ENCODE peak calls at places on chromosomes 16 and 17, in five cellular contexts. M, X, P, B and I are unnamed samples.

GRCh38 chr16:54067317-54068065 is 219.1 kb downstream of the IRX3 start:
- DNase-seq in B (no peak), X (no peak), M (no peak), P (no peak), I (no peak)

GRCh38 chr16:69307091-69307490 is 4.1 kb upstream of the VPS4A start:
- DNase-seq in X (no peak), P (no peak), M (no peak), B (no peak), I (no peak)

GRCh38 chr16:85819711-85820110 is 20.2 kb downstream of the COX4I1 start:
- DNase-seq in P (no peak), M (no peak), B (no peak), X (no peak), I (no peak)

GRCh38 chr16:526181-527014 is 1.1 kb upstream of the CAPN15 start:
- DNase-seq in M (peak; percentile 52), B (no peak), X (no peak), P (peak; percentile 35), I (no peak)

GRCh38 chr16:2527784-2528100 is 3.5 kb downstream of the CEMP1 start:
- DNase-seq in P (no peak), B (no peak), M (no peak), X (no peak), I (no peak)

GRCh38 chr17:13833921-13834320 is 232.2 kb upstream of the HS3ST3A1 start:
- DNase-seq in P (no peak), B (no peak), X (no peak), M (no peak), I (no peak)

GRCh38 chr17:9513266-9513665 is 62.4 kb downstream of the STX8 start:
- DNase-seq in B (no peak), X (no peak), M (no peak), P (no peak), I (no peak)

GRCh38 chr17:82083533-82084359 is 14.3 kb downstream of the FASN start:
- DNase-seq in P (no peak), M (no peak), X (no peak), B (no peak), I (no peak)

GRCh38 chr17:46851029-46851741 is at the start of gene WNT9B:
- DNase-seq in M (no peak), P (peak; percentile 53), X (no peak), B (peak; percentile 54), I (peak; percentile 45)

GRCh38 chr17:82630212-82630611 is 18.0 kb downstream of the WDR45B start:
- DNase-seq in M (no peak), P (no peak), X (no peak), B (no peak), I (no peak)

GRCh38 chr16:49353650-49354049 is 20.0 kb upstream of the C16orf78 start:
- DNase-seq in B (no peak), X (no peak), M (no peak), P (no peak), I (no peak)

GRCh38 chr16:49354991-49355390 is 18.6 kb upstream of the C16orf78 start:
- DNase-seq in P (no peak), X (no peak), M (no peak), B (no peak), I (no peak)

GRCh38 chr16:49354101-49354500 is 19.5 kb upstream of the C16orf78 start:
- DNase-seq in M (no peak), P (no peak), B (no peak), X (no peak), I (no peak)

GRCh38 chr16:49351119-49351518 is 22.5 kb upstream of the C16orf78 start:
- DNase-seq in B (no peak), M (no peak), X (no peak), P (no peak), I (no peak)

GRCh38 chr16:49352923-49353322 is 20.7 kb upstream of the C16orf78 start:
- DNase-seq in X (no peak), M (no peak), B (no peak), P (no peak), I (no peak)
- TF ChIP-seq CTCF in X (no peak), M (no peak), B (no peak), P (peak; percentile 55), I (peak; percentile 9)

DNA sequence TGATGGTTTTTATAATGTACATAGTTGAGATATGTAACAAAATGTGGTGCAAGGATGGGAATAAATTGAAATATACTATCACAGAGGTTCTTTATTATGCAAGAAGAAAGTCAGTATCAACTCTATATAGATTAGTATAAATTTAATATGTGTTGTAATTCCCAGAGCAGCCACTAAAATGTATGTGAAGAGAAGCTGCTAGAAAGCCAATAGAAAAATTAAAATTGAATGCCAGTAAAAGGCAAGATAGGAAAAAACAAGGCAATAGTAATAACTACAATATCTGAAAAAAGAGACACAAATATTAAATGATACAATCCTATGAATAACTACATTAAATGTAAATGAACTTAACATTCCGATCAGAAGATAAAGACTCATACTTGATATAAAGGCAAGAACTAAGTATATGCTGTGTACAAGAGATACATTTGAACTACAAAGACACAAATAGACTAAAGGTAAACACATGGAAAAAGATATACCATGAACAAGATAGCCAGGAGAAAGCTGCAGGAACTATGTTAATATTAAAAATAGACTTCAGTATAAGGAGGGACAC is 92.0 kb downstream of the ABCA8 start:
- DNase-seq in M (no peak), X (no peak), B (no peak), P (no peak), I (no peak)
- TF ChIP-seq CTCF in M (no peak), X (no peak), B (no peak), P (no peak), I (no peak)

DNA sequence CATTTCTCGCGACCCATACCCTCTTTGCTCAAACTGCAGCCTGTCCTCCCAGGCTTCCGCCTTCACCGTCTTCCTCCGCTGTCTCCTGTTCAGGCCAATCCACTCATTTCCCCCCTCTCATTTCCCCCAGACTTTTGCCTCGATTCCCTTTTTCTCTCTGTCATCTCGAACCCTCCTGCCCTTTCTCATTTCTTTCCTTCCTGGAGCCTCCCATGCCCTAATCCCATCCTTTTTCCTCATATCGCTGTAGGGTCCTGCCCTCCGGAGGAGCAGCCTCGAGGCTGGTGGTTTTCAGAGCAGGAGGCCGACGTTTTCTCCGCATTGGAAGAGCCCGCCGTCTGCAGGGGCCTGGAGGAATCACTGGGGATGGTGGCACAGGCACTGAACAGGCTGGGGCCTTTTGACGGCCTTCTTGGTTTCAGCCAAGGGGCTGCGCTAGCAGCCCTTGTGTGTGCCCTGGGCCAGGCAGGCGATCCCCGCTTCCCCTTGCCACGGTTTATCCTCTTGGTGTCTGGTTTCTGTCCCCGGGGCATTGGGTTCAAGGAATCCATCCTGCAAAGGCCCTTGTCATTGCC is 620 bp downstream of the OVCA2 start:
- DNase-seq in P (no peak), X (no peak), M (no peak), B (peak; percentile 55), I (no peak)
- TF ChIP-seq CTCF in P (peak; percentile 13), X (peak; percentile 7), M (no peak), B (no peak), I (no peak)

GRCh38 chr17:48247603-48248002 is 140.0 kb downstream of the SNX11 start:
- DNase-seq in X (no peak), B (no peak), M (no peak), P (no peak), I (no peak)

GRCh38 chr17:48244121-48244711 is 136.7 kb downstream of the SNX11 start:
- DNase-seq in B (peak; percentile 38), M (no peak), P (no peak), X (no peak), I (no peak)

GRCh38 chr17:48244814-48245213 is 137.2 kb downstream of the SNX11 start:
- DNase-seq in B (no peak), P (no peak), X (no peak), M (no peak), I (no peak)

GRCh38 chr17:48246623-48247022 is 139.1 kb downstream of the SNX11 start:
- DNase-seq in P (no peak), X (no peak), B (peak; percentile 45), M (no peak), I (no peak)

GRCh38 chr17:48247038-48247437 is 139.5 kb downstream of the SNX11 start:
- DNase-seq in B (peak; percentile 24), X (no peak), P (no peak), M (no peak), I (no peak)
- TF ChIP-seq CTCF in B (no peak), X (no peak), P (no peak), M (no peak), I (no peak)

GRCh38 chr17:61461967-61462733 is 9.9 kb downstream of the TBX4 start:
- DNase-seq in M (no peak), B (no peak), X (no peak), P (no peak), I (no peak)

GRCh38 chr17:61460796-61461585 is 8.8 kb downstream of the TBX4 start:
- DNase-seq in P (no peak), X (peak; percentile 12), B (no peak), M (no peak), I (no peak)

GRCh38 chr17:61459968-61460718 is 7.9 kb downstream of the TBX4 start:
- DNase-seq in P (no peak), B (no peak), M (no peak), X (peak; percentile 35), I (no peak)

GRCh38 chr17:61462734-61463067 is 10.5 kb downstream of the TBX4 start:
- DNase-seq in X (no peak), M (no peak), P (no peak), B (no peak), I (no peak)

DNA sequence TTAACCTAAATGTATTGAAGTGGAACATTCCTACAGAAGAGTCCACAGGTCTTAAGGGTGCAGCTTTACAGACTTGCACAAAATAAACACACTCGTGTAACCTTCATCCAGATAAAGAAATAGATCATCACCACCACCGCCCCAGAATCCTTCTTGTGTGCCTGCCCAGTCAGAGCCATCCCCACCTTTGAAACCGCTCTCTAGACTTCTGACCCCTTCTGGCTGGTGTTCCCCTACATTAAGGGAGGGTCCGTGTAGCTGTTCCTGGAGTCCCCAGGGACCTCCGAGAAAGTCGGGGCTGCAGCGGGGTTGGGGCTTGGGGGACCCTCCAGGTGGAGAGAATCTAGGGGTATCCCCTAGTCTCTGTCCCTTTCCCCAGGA is 9.4 kb downstream of the TBX4 start:
- DNase-seq in X (no peak), P (no peak), B (no peak), M (no peak), I (no peak)
- TF ChIP-seq CTCF in X (no peak), P (no peak), B (no peak), M (no peak), I (no peak)

DNA sequence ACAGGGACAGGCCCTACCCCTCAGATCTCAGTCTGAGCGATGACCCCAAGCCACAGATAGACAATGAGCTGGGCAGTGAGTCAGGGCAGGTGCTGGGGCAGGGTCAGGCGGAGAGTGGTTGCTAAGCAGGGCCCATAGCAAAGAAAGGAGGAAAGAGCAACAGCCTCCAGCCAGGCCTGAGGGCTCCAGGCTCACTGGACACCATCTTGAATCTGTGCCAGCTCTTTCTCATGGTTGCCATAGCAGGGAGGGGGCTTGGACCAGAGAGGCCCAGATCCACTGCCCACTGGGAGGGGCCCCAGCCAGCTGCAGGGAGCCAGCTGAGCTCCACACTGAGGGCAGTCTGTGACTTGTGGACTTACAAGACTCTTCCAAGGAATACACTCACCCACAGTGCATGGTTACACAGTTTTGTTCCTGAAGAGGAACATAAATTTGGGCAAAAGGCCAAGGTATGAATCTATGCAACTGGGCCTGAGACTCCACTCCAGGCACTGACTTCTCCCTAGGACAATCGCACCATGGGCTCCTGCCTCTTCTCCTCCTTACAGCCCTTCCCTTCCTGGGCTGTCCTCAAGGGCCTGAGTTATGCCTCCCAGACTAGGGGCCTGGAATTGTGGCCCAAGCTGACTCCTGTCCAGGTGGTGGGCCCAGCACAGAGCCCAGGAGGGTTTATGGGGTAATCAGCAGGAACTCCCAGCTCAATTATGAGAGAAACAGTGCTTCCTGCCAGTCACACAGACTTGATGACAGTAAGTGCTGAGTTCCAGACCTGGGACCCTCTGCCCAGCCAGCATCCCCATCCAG is 59.9 kb downstream of the BEAN1 start:
- DNase-seq in B (no peak), M (no peak), X (peak; percentile 82), P (no peak), I (no peak)
- TF ChIP-seq CTCF in B (no peak), M (no peak), X (no peak), P (no peak), I (no peak)